ENCODE peak calls at places on chromosomes 2 and 18, in ten cellular contexts. One of them, this sample, is unnamed.

GRCh38 chr18:11887305-11888262 is 20.5 kb downstream of the MPPE1 start:
- DNase-seq in mammary epithelial cell: no peak
- DNase-seq in upper lobe of right lung: no peak
- DNase-seq in T-helper 22 cell: no peak
- DNase-seq in ascending aorta: no peak
- DNase-seq in NCI-H345: no peak
- DNase-seq in fibroblast of mammary gland: no peak
- DNase-seq in Right ventricle myocardium inferior: no peak
- DNase-seq in hypothalamus: no peak
- DNase-seq in Calu3: peak
- DNase-seq in this sample: no peak

GRCh38 chr2:38719706-38720105 is 31.5 kb downstream of the SRSF7 start:
- DNase-seq in mammary epithelial cell: no peak
- DNase-seq in upper lobe of right lung: no peak
- DNase-seq in T-helper 22 cell: no peak
- DNase-seq in ascending aorta: no peak
- DNase-seq in NCI-H345: no peak
- DNase-seq in fibroblast of mammary gland: no peak
- DNase-seq in Right ventricle myocardium inferior: no peak
- DNase-seq in hypothalamus: no peak
- DNase-seq in Calu3: no peak
- DNase-seq in this sample: no peak

GRCh38 chr2:205772983-205773382 is 90.7 kb downstream of the NRP2 start:
- DNase-seq in mammary epithelial cell: no peak
- DNase-seq in upper lobe of right lung: no peak
- DNase-seq in T-helper 22 cell: no peak
- DNase-seq in ascending aorta: no peak
- DNase-seq in NCI-H345: peak
- DNase-seq in fibroblast of mammary gland: no peak
- DNase-seq in Right ventricle myocardium inferior: no peak
- DNase-seq in hypothalamus: no peak
- DNase-seq in Calu3: no peak
- DNase-seq in this sample: no peak

GRCh38 chr2:212994976-212995375 is 156.4 kb downstream of the IKZF2 start:
- DNase-seq in mammary epithelial cell: peak
- DNase-seq in upper lobe of right lung: no peak
- DNase-seq in T-helper 22 cell: no peak
- DNase-seq in ascending aorta: no peak
- DNase-seq in NCI-H345: no peak
- DNase-seq in fibroblast of mammary gland: peak
- DNase-seq in Right ventricle myocardium inferior: no peak
- DNase-seq in hypothalamus: no peak
- DNase-seq in Calu3: no peak
- DNase-seq in this sample: no peak

GRCh38 chr2:199207011-199207410 is 250.7 kb downstream of the SATB2 start:
- DNase-seq in mammary epithelial cell: no peak
- DNase-seq in upper lobe of right lung: no peak
- DNase-seq in T-helper 22 cell: no peak
- DNase-seq in ascending aorta: no peak
- DNase-seq in NCI-H345: no peak
- DNase-seq in fibroblast of mammary gland: no peak
- DNase-seq in Right ventricle myocardium inferior: no peak
- DNase-seq in hypothalamus: no peak
- DNase-seq in Calu3: no peak
- DNase-seq in this sample: no peak

GRCh38 chr18:50847192-50847591 is 27.4 kb upstream of the MRO start:
- DNase-seq in mammary epithelial cell: no peak
- DNase-seq in upper lobe of right lung: no peak
- DNase-seq in T-helper 22 cell: no peak
- DNase-seq in ascending aorta: no peak
- DNase-seq in NCI-H345: no peak
- DNase-seq in fibroblast of mammary gland: peak
- DNase-seq in Right ventricle myocardium inferior: no peak
- DNase-seq in hypothalamus: no peak
- DNase-seq in Calu3: no peak
- DNase-seq in this sample: no peak

GRCh38 chr2:28393115-28393836 is 618 bp downstream of the FOSL2 start:
- DNase-seq in mammary epithelial cell: peak
- DNase-seq in upper lobe of right lung: peak
- DNase-seq in T-helper 22 cell: no peak
- DNase-seq in ascending aorta: no peak
- DNase-seq in NCI-H345: peak
- DNase-seq in fibroblast of mammary gland: peak
- DNase-seq in Right ventricle myocardium inferior: peak
- DNase-seq in hypothalamus: no peak
- DNase-seq in Calu3: peak
- DNase-seq in this sample: peak

GRCh38 chr2:174971868-174972781 is 33.1 kb downstream of the CHN1 start:
- DNase-seq in mammary epithelial cell: peak
- DNase-seq in upper lobe of right lung: no peak
- DNase-seq in T-helper 22 cell: no peak
- DNase-seq in ascending aorta: no peak
- DNase-seq in NCI-H345: peak
- DNase-seq in fibroblast of mammary gland: peak
- DNase-seq in Right ventricle myocardium inferior: no peak
- DNase-seq in hypothalamus: no peak
- DNase-seq in Calu3: peak
- DNase-seq in this sample: peak

GRCh38 chr18:61148322-61148721 is 184.9 kb upstream of the CDH20 start:
- DNase-seq in mammary epithelial cell: no peak
- DNase-seq in upper lobe of right lung: no peak
- DNase-seq in T-helper 22 cell: no peak
- DNase-seq in ascending aorta: no peak
- DNase-seq in NCI-H345: no peak
- DNase-seq in fibroblast of mammary gland: no peak
- DNase-seq in Right ventricle myocardium inferior: no peak
- DNase-seq in hypothalamus: no peak
- DNase-seq in Calu3: no peak
- DNase-seq in this sample: no peak

GRCh38 chr2:144513388-144514100 is 6.4 kb downstream of the ZEB2 start:
- DNase-seq in mammary epithelial cell: no peak
- DNase-seq in upper lobe of right lung: no peak
- DNase-seq in T-helper 22 cell: no peak
- DNase-seq in ascending aorta: no peak
- DNase-seq in NCI-H345: no peak
- DNase-seq in fibroblast of mammary gland: peak
- DNase-seq in Right ventricle myocardium inferior: peak
- DNase-seq in hypothalamus: peak
- DNase-seq in Calu3: no peak
- DNase-seq in this sample: no peak

GRCh38 chr2:38720613-38721241 is 30.4 kb downstream of the SRSF7 start:
- DNase-seq in mammary epithelial cell: peak
- DNase-seq in upper lobe of right lung: peak
- DNase-seq in T-helper 22 cell: no peak
- DNase-seq in ascending aorta: no peak
- DNase-seq in NCI-H345: no peak
- DNase-seq in fibroblast of mammary gland: peak
- DNase-seq in Right ventricle myocardium inferior: peak
- DNase-seq in hypothalamus: no peak
- DNase-seq in Calu3: peak
- DNase-seq in this sample: peak

GRCh38 chr2:46032996-46033395 is 264.2 kb upstream of the EPAS1 start:
- DNase-seq in mammary epithelial cell: peak
- DNase-seq in upper lobe of right lung: no peak
- DNase-seq in T-helper 22 cell: no peak
- DNase-seq in ascending aorta: no peak
- DNase-seq in NCI-H345: no peak
- DNase-seq in fibroblast of mammary gland: peak
- DNase-seq in Right ventricle myocardium inferior: no peak
- DNase-seq in hypothalamus: no peak
- DNase-seq in Calu3: no peak
- DNase-seq in this sample: no peak

GRCh38 chr2:26809876-26810577 is 24.2 kb downstream of the CENPA start:
- DNase-seq in mammary epithelial cell: no peak
- DNase-seq in upper lobe of right lung: no peak
- DNase-seq in T-helper 22 cell: no peak
- DNase-seq in ascending aorta: no peak
- DNase-seq in NCI-H345: no peak
- DNase-seq in fibroblast of mammary gland: no peak
- DNase-seq in Right ventricle myocardium inferior: no peak
- DNase-seq in hypothalamus: no peak
- DNase-seq in Calu3: no peak
- DNase-seq in this sample: no peak

GRCh38 chr2:180983468-180984388 is 3.3 kb downstream of the UBE2E3 start:
- DNase-seq in mammary epithelial cell: peak
- DNase-seq in upper lobe of right lung: no peak
- DNase-seq in T-helper 22 cell: no peak
- DNase-seq in ascending aorta: no peak
- DNase-seq in NCI-H345: peak
- DNase-seq in fibroblast of mammary gland: peak
- DNase-seq in Right ventricle myocardium inferior: no peak
- DNase-seq in hypothalamus: no peak
- DNase-seq in Calu3: peak
- DNase-seq in this sample: no peak

GRCh38 chr2:219912530-219912929 is 285.1 kb downstream of the SLC4A3 start:
- DNase-seq in mammary epithelial cell: peak
- DNase-seq in upper lobe of right lung: no peak
- DNase-seq in T-helper 22 cell: no peak
- DNase-seq in ascending aorta: no peak
- DNase-seq in NCI-H345: no peak
- DNase-seq in fibroblast of mammary gland: peak
- DNase-seq in Right ventricle myocardium inferior: no peak
- DNase-seq in hypothalamus: no peak
- DNase-seq in Calu3: no peak
- DNase-seq in this sample: no peak

GRCh38 chr18:31364190-31364589 is 12.4 kb upstream of the DSG4 start:
- DNase-seq in mammary epithelial cell: no peak
- DNase-seq in upper lobe of right lung: no peak
- DNase-seq in T-helper 22 cell: no peak
- DNase-seq in ascending aorta: no peak
- DNase-seq in NCI-H345: no peak
- DNase-seq in fibroblast of mammary gland: no peak
- DNase-seq in Right ventricle myocardium inferior: no peak
- DNase-seq in hypothalamus: no peak
- DNase-seq in Calu3: no peak
- DNase-seq in this sample: no peak

GRCh38 chr2:160652236-160652635 is 158.6 kb upstream of the RBMS1 start:
- DNase-seq in mammary epithelial cell: peak
- DNase-seq in upper lobe of right lung: peak
- DNase-seq in T-helper 22 cell: peak
- DNase-seq in ascending aorta: peak
- DNase-seq in NCI-H345: no peak
- DNase-seq in fibroblast of mammary gland: peak
- DNase-seq in Right ventricle myocardium inferior: peak
- DNase-seq in hypothalamus: no peak
- DNase-seq in Calu3: no peak
- DNase-seq in this sample: no peak

GRCh38 chr2:10041711-10042110 is 1.6 kb upstream of the KLF11 start:
- DNase-seq in mammary epithelial cell: no peak
- DNase-seq in upper lobe of right lung: peak
- DNase-seq in T-helper 22 cell: no peak
- DNase-seq in ascending aorta: no peak
- DNase-seq in NCI-H345: no peak
- DNase-seq in fibroblast of mammary gland: no peak
- DNase-seq in Right ventricle myocardium inferior: no peak
- DNase-seq in hypothalamus: no peak
- DNase-seq in Calu3: no peak
- DNase-seq in this sample: no peak

GRCh38 chr2:222844323-222844722 is 16.5 kb upstream of the ACSL3 start:
- DNase-seq in mammary epithelial cell: peak
- DNase-seq in upper lobe of right lung: no peak
- DNase-seq in T-helper 22 cell: no peak
- DNase-seq in ascending aorta: no peak
- DNase-seq in NCI-H345: no peak
- DNase-seq in fibroblast of mammary gland: peak
- DNase-seq in Right ventricle myocardium inferior: no peak
- DNase-seq in hypothalamus: no peak
- DNase-seq in Calu3: no peak
- DNase-seq in this sample: no peak

GRCh38 chr2:50746526-50746925 is 285.4 kb downstream of the NRXN1 start:
- DNase-seq in mammary epithelial cell: peak
- DNase-seq in upper lobe of right lung: no peak
- DNase-seq in T-helper 22 cell: no peak
- DNase-seq in ascending aorta: no peak
- DNase-seq in NCI-H345: peak
- DNase-seq in fibroblast of mammary gland: peak
- DNase-seq in Right ventricle myocardium inferior: no peak
- DNase-seq in hypothalamus: no peak
- DNase-seq in Calu3: peak
- DNase-seq in this sample: peak

GRCh38 chr2:158745067-158745865 is 49.9 kb upstream of the DAPL1 start:
- DNase-seq in mammary epithelial cell: peak
- DNase-seq in upper lobe of right lung: no peak
- DNase-seq in T-helper 22 cell: no peak
- DNase-seq in ascending aorta: no peak
- DNase-seq in NCI-H345: peak
- DNase-seq in fibroblast of mammary gland: peak
- DNase-seq in Right ventricle myocardium inferior: no peak
- DNase-seq in hypothalamus: peak
- DNase-seq in Calu3: peak
- DNase-seq in this sample: peak

GRCh38 chr18:77062518-77063003 is 70.0 kb downstream of the MBP start:
- DNase-seq in mammary epithelial cell: no peak
- DNase-seq in upper lobe of right lung: no peak
- DNase-seq in T-helper 22 cell: peak
- DNase-seq in ascending aorta: no peak
- DNase-seq in NCI-H345: no peak
- DNase-seq in fibroblast of mammary gland: peak
- DNase-seq in Right ventricle myocardium inferior: no peak
- DNase-seq in hypothalamus: no peak
- DNase-seq in Calu3: no peak
- DNase-seq in this sample: no peak

GRCh38 chr2:230974096-230974913 is 21.6 kb upstream of the SPATA3 start:
- DNase-seq in mammary epithelial cell: peak
- DNase-seq in upper lobe of right lung: no peak
- DNase-seq in T-helper 22 cell: peak
- DNase-seq in ascending aorta: no peak
- DNase-seq in NCI-H345: no peak
- DNase-seq in fibroblast of mammary gland: peak
- DNase-seq in Right ventricle myocardium inferior: no peak
- DNase-seq in hypothalamus: no peak
- DNase-seq in Calu3: peak
- DNase-seq in this sample: no peak

This sample was measured in left colon.